ENCODE peak calls at places on chromosomes 4 and X, in six cellular contexts. Y is SK-N-SH; U is tibial artery; C is GM03348; S is left ventricle myocardium inferior; P is stimulated activated CD8-positive, alpha-beta memory T cell treated with anti-CD3 and anti-CD28 coated beads, Interleukin-2, amount 100 ng/mL, for 1 hour. X is an unnamed sample.

GRCh38 chr4:55758570-55758969 is 61.0 kb upstream of the EXOC1L start:
- DNase-seq in U (no peak), Y (no peak), S (no peak), P (no peak), C (no peak), X (no peak)

GRCh38 chrX:29962061-29962460 is 253.3 kb upstream of the MAGEB2 start:
- DNase-seq in S (no peak), P (no peak), Y (no peak), U (no peak), C (no peak), X (no peak)

GRCh38 chr4:150425161-150425560 is 156.8 kb upstream of the MAB21L2 start:
- DNase-seq in S (no peak), Y (peak), P (no peak), U (no peak), C (no peak), X (no peak)

GRCh38 chr4:170089274-170089742 is 448 bp downstream of the AADAT start:
- DNase-seq in U (no peak), P (no peak), Y (peak), C (peak), S (no peak), X (no peak)

GRCh38 chrX:130121505-130121800 is 11.2 kb upstream of the ELF4 start:
- DNase-seq in Y (no peak), U (no peak), C (no peak), S (no peak), P (no peak), X (no peak)

GRCh38 chrX:130772313-130773140 is 130.5 kb downstream of the ENOX2 start:
- DNase-seq in Y (peak), S (no peak), U (no peak), C (peak), P (no peak), X (no peak)

GRCh38 chr4:2243682-2244380 is 1.9 kb upstream of the HAUS3 start:
- DNase-seq in P (no peak), Y (peak), S (peak), U (peak), C (no peak), X (peak)

GRCh38 chrX:39335447-39336235 is 534.4 kb downstream of the MID1IP1 start:
- DNase-seq in U (no peak), S (no peak), Y (no peak), P (no peak), C (no peak), X (peak)

GRCh38 chr4:22237155-22237751 is 278.6 kb downstream of the ADGRA3 start:
- DNase-seq in S (no peak), Y (peak), U (no peak), P (peak), C (no peak), X (no peak)

GRCh38 chr4:20645231-20645630 is 55.0 kb upstream of the PACRGL start:
- DNase-seq in Y (no peak), S (no peak), U (no peak), C (no peak), P (no peak), X (no peak)

GRCh38 chr4:38857354-38858096 is 908 bp upstream of the TLR6 start:
- DNase-seq in Y (no peak), C (peak), S (peak), U (peak), P (no peak), X (peak)

GRCh38 chr4:116439330-116439729 is 646.0 kb downstream of the TRAM1L1 start:
- DNase-seq in Y (no peak), U (no peak), P (no peak), C (no peak), S (no peak), X (no peak)

GRCh38 chr4:37661643-37662221 is 24.4 kb downstream of the RELL1 start:
- DNase-seq in C (peak), U (no peak), P (no peak), S (no peak), Y (no peak), X (no peak)

X was measured in lower leg skin.